ENCODE peak calls at places on chromosomes 7 and 10, in ten cellular contexts. A, O, K, G, N, X, R, Y, T and B are unnamed samples.

GRCh38 chr10:101777857-101778145 is 1.9 kb upstream of the FGF8 start:
- DNase-seq in A (no peak), O (no peak), K (no peak), G (no peak), N (no peak), X (no peak), R (no peak), Y (no peak), T (no peak), B (no peak)

GRCh38 chr10:131758062-131758941 is 142.5 kb upstream of the PPP2R2D start:
- DNase-seq in A (no peak), O (no peak), K (no peak), G (no peak), N (no peak), X (no peak), R (peak; percentile 13), Y (no peak), T (no peak), B (no peak)

GRCh38 chr7:155872678-155873369 is 60.6 kb upstream of the SHH start:
- DNase-seq in A (no peak), O (no peak), K (no peak), G (no peak), N (no peak), X (no peak), R (no peak), Y (no peak), T (no peak), B (no peak)

GRCh38 chr7:92178928-92179373 is at the start of gene LRRD1:
- DNase-seq in A (peak; percentile 85), O (peak; percentile 94), K (no peak), G (peak; percentile 93), N (peak; percentile 91), X (peak; percentile 79), R (peak; percentile 93), Y (peak; percentile 94), T (peak; percentile 82), B (peak; percentile 91)

GRCh38 chr10:46319383-46319782 is 32.6 kb downstream of the ANTXRL start:
- DNase-seq in A (no peak), O (no peak), K (no peak), G (no peak), N (no peak), X (no peak), R (no peak), Y (no peak), T (no peak), B (peak; percentile 9)

GRCh38 chr10:114603943-114604342 is 54.1 kb downstream of the ABLIM1 start:
- DNase-seq in A (no peak), O (no peak), K (no peak), G (no peak), N (no peak), X (no peak), R (no peak), Y (no peak), T (no peak), B (peak; percentile 33)

GRCh38 chr10:132784582-132785432 is 1.1 kb downstream of the NKX6-2 start:
- DNase-seq in A (no peak), O (no peak), K (no peak), G (no peak), N (no peak), X (no peak), R (no peak), Y (peak; percentile 22), T (no peak), B (no peak)

GRCh38 chr7:20238754-20239324 is 21.7 kb upstream of the MACC1 start:
- DNase-seq in A (no peak), O (no peak), K (no peak), G (no peak), N (no peak), X (no peak), R (no peak), Y (no peak), T (no peak), B (no peak)

GRCh38 chr7:83970081-83970480 is 224.5 kb downstream of the SEMA3A start:
- DNase-seq in A (no peak), O (no peak), K (no peak), G (no peak), N (no peak), X (no peak), R (no peak), Y (no peak), T (peak; percentile 87), B (no peak)

GRCh38 chr10:124946945-124947344 is 5.0 kb downstream of the ZRANB1 start:
- DNase-seq in A (no peak), O (no peak), K (peak; percentile 5), G (no peak), N (no peak), X (no peak), R (no peak), Y (no peak), T (no peak), B (no peak)

GRCh38 chr10:12027539-12027938 is 15.1 kb downstream of the UPF2 start:
- DNase-seq in A (no peak), O (no peak), K (no peak), G (no peak), N (no peak), X (no peak), R (no peak), Y (no peak), T (no peak), B (no peak)

GRCh38 chr7:140260338-140260737 is 83.6 kb upstream of the KDM7A start:
- DNase-seq in A (no peak), O (no peak), K (no peak), G (no peak), N (no peak), X (no peak), R (no peak), Y (no peak), T (no peak), B (no peak)

GRCh38 chr7:138258194-138258554 is 181.9 kb downstream of the AKR1D1 start:
- DNase-seq in A (no peak), O (no peak), K (no peak), G (no peak), N (no peak), X (no peak), R (no peak), Y (no peak), T (peak; percentile 18), B (no peak)

GRCh38 chr10:67602268-67602950 is 93.6 kb downstream of the CTNNA3 start:
- DNase-seq in A (no peak), O (no peak), K (no peak), G (no peak), N (no peak), X (no peak), R (no peak), Y (no peak), T (peak; percentile 6), B (no peak)

GRCh38 chr7:154928136-154929005 is 74.6 kb downstream of the PAXIP1 start:
- DNase-seq in A (peak; percentile 35), O (no peak), K (no peak), G (peak; percentile 48), N (no peak), X (peak; percentile 22), R (no peak), Y (peak; percentile 50), T (peak; percentile 94), B (no peak)

GRCh38 chr7:126799541-126799940 is 453.2 kb downstream of the GRM8 start:
- DNase-seq in A (no peak), O (no peak), K (no peak), G (no peak), N (no peak), X (no peak), R (no peak), Y (no peak), T (no peak), B (no peak)

GRCh38 chr7:13257661-13258060 is 570.2 kb downstream of the ARL4A start:
- DNase-seq in A (no peak), O (no peak), K (no peak), G (no peak), N (no peak), X (no peak), R (no peak), Y (no peak), T (no peak), B (no peak)

GRCh38 chr7:13179775-13180448 is 492.5 kb downstream of the ARL4A start:
- DNase-seq in A (no peak), O (no peak), K (no peak), G (no peak), N (no peak), X (no peak), R (no peak), Y (no peak), T (peak; percentile 11), B (no peak)

GRCh38 chr7:49255061-49255460 is 330.7 kb downstream of the CDC14C start:
- DNase-seq in A (no peak), O (no peak), K (no peak), G (no peak), N (no peak), X (no peak), R (no peak), Y (no peak), T (no peak), B (no peak)

GRCh38 chr10:13627459-13628310 is 40.9 kb downstream of the PRPF18 start:
- DNase-seq in A (no peak), O (no peak), K (no peak), G (no peak), N (no peak), X (no peak), R (no peak), Y (no peak), T (no peak), B (no peak)

GRCh38 chr7:30642789-30643188 is 39.5 kb downstream of the CRHR2 start:
- DNase-seq in A (no peak), O (no peak), K (no peak), G (no peak), N (no peak), X (no peak), R (no peak), Y (no peak), T (no peak), B (no peak)

GRCh38 chr10:117226813-117227451 is 14.0 kb upstream of the SLC18A2 start:
- DNase-seq in A (no peak), O (no peak), K (no peak), G (no peak), N (no peak), X (no peak), R (no peak), Y (no peak), T (peak; percentile 65), B (no peak)

GRCh38 chr10:24206926-24207701 is 1.8 kb upstream of the KIAA1217 start:
- DNase-seq in A (no peak), O (no peak), K (no peak), G (no peak), N (no peak), X (no peak), R (no peak), Y (no peak), T (no peak), B (no peak)

GRCh38 chr7:149772236-149772820 is 1.1 kb downstream of the ZNF467 start:
- DNase-seq in A (no peak), O (no peak), K (no peak), G (no peak), N (peak; percentile 81), X (no peak), R (peak; percentile 64), Y (peak; percentile 40), T (peak; percentile 18), B (no peak)

GRCh38 chr7:128889121-128889520 is 21.4 kb downstream of the KCP start:
- DNase-seq in A (no peak), O (no peak), K (no peak), G (no peak), N (no peak), X (no peak), R (peak; percentile 9), Y (no peak), T (no peak), B (no peak)

GRCh38 chr10:86357676-86358075 is 8.9 kb downstream of the GRID1 start:
- DNase-seq in A (no peak), O (no peak), K (no peak), G (no peak), N (peak; percentile 18), X (no peak), R (peak; percentile 5), Y (no peak), T (no peak), B (no peak)